ENCODE peak calls at places on chromosome 15, in four cellular contexts. G, J, W and S are unnamed samples.

GRCh38 chr15:90001683-90002427 is 731 bp downstream of the ZNF710 start:
- DNase-seq in G (no peak), J (peak; percentile 29), W (peak; percentile 81), S (peak; percentile 70)

GRCh38 chr15:90679959-90680358 is 37.2 kb upstream of the BLM start:
- DNase-seq in G (no peak), J (no peak), W (no peak), S (no peak)

GRCh38 chr15:73691398-73691797 is 7.2 kb downstream of the CD276 start:
- DNase-seq in G (no peak), J (no peak), W (peak; percentile 29), S (no peak)

GRCh38 chr15:46344115-46344749 is 709.4 kb downstream of the SQOR start:
- DNase-seq in G (no peak), J (no peak), W (no peak), S (no peak)

GRCh38 chr15:71386448-71387236 is 271.4 kb downstream of the THSD4 start:
- DNase-seq in G (no peak), J (no peak), W (no peak), S (no peak)

GRCh38 chr15:62059818-62060115 is 480 bp downstream of the VPS13C start:
- DNase-seq in G (peak; percentile 72), J (peak; percentile 61), W (peak; percentile 57), S (peak; percentile 19)

GRCh38 chr15:64895285-64896065 is 16.2 kb upstream of the ANKDD1A start:
- DNase-seq in G (peak; percentile 77), J (no peak), W (no peak), S (no peak)

GRCh38 chr15:65298731-65299130 is 2.9 kb downstream of the RNU5A-1 start:
- DNase-seq in G (no peak), J (no peak), W (no peak), S (no peak)

GRCh38 chr15:62658498-62658897 is 384.0 kb upstream of the TPM1 start:
- DNase-seq in G (no peak), J (no peak), W (no peak), S (no peak)

GRCh38 chr15:48062476-48062875 is 58.3 kb upstream of the SLC24A5 start:
- DNase-seq in G (no peak), J (no peak), W (no peak), S (peak; percentile 9)

GRCh38 chr15:57485869-57486268 is 105.8 kb upstream of the MYZAP start:
- DNase-seq in G (no peak), J (peak; percentile 81), W (no peak), S (no peak)

GRCh38 chr15:47673343-47673761 is 44.0 kb upstream of the SEMA6D start:
- DNase-seq in G (no peak), J (no peak), W (no peak), S (no peak)

GRCh38 chr15:85316244-85316934 is 64.0 kb upstream of the AKAP13 start:
- DNase-seq in G (no peak), J (peak; percentile 14), W (no peak), S (no peak)

GRCh38 chr15:89326316-89326715 is 8.3 kb downstream of the POLG start:
- DNase-seq in G (no peak), J (no peak), W (no peak), S (no peak)

GRCh38 chr15:52698514-52698913 is 19.3 kb upstream of the ATOSA start:
- DNase-seq in G (no peak), J (no peak), W (no peak), S (no peak)

GRCh38 chr15:88108991-88109390 is 147.5 kb downstream of the NTRK3 start:
- DNase-seq in G (no peak), J (no peak), W (no peak), S (no peak)

GRCh38 chr15:84143753-84144314 is 91.7 kb upstream of the GOLGA6L4 start:
- DNase-seq in G (peak; percentile 52), J (no peak), W (no peak), S (no peak)
- TF ChIP-seq FOXK2 in G (no peak), J (no peak), W (no peak), S (no peak)

GRCh38 chr15:94970831-94971230 is 739.5 kb downstream of the MCTP2 start:
- DNase-seq in G (no peak), J (no peak), W (no peak), S (no peak)
- TF ChIP-seq FOXK2 in G (no peak), J (no peak), W (no peak), S (no peak)

DNA sequence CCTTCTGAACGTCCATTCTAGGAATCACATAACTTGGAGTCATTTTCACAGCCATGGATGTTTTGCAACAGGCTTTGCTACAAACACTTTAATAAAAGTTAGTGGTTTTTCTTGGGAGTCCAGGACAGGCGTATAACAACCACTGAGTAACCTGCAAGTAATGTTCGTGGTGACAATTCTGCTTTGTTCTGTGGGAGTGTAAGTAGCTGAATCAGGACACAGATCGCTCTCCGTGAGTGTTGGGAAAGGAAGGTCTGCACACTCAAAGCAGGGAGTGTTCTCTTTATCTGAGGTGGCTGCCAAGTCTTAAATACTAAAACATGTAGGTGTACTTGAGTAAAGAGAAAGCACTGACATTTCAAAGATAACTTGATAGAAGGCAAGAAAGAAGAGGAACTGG is 7.9 kb upstream of the BNC1 start:
- DNase-seq in G (no peak), J (no peak), W (no peak), S (no peak)
- TF ChIP-seq FOXK2 in G (no peak), J (no peak), W (no peak), S (no peak)

GRCh38 chr15:23504003-23504402 is 57.0 kb upstream of the GOLGA6L2 start:
- DNase-seq in G (no peak), J (no peak), W (no peak), S (no peak)
- TF ChIP-seq FOXK2 in G (no peak), J (no peak), W (no peak), S (no peak)

DNA sequence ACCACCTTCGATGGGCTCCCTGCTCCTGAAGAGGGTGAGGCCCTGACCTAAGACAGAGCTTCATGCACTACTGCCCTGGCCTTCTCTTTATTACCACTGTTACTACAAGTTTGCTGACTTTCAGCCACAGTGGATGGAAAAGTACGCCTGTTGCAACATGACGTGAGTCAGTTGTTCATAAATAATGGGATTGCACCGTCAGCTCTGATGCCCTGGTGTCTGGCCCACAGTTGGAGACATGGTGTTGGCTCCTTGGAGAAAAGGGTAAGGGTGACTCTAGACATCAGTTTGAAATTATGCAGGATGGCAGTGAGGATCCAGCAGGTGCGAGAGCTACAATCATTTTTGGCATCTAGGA is 5.4 kb downstream of the PAQR5 start:
- DNase-seq in G (no peak), J (peak; percentile 25), W (no peak), S (no peak)
- TF ChIP-seq FOXK2 in G (no peak), J (no peak), W (no peak), S (no peak)